ENCODE peak calls at places on chromosomes 3 and 15, in nine cellular contexts. W is spleen; B is CD8-positive, alpha-beta T cell; L is small intestine; J is lower lobe of right lung; X is suprapubic skin; V is fibroblast of lung; H is transverse colon; G is IMR-90. O is an unnamed sample. For H3K36me3, the result is how much of the 10 kb centered on the place peaks cover.

GRCh38 chr3:159174715-159175390 is 373.0 kb downstream of the MFSD1 start:
- DNase-seq in G (no peak), W (no peak), L (no peak), B (no peak), V (no peak), J (no peak), H (no peak), X (no peak), O (peak)

GRCh38 chr3:58005662-58006061 is 2.6 kb upstream of the FLNB start:
- DNase-seq in W (no peak), B (no peak), G (peak), X (no peak), L (no peak), H (no peak), J (no peak), V (peak), O (peak)

GRCh38 chr3:59127071-59127470 is 77.2 kb upstream of the CFAP20DC start:
- DNase-seq in L (no peak), W (no peak), H (no peak), X (no peak), B (no peak), J (no peak), V (peak), G (peak), O (peak)

GRCh38 chr3:146093928-146094327 is 67.1 kb downstream of the PLOD2 start:
- DNase-seq in X (no peak), B (no peak), G (peak), V (no peak), H (no peak), L (no peak), J (no peak), W (no peak), O (no peak)

GRCh38 chr15:74264081-74264501 is 28.0 kb downstream of the CCDC33 start:
- DNase-seq in H (no peak), X (no peak), W (no peak), L (no peak), J (no peak), B (no peak), G (no peak), V (no peak), O (no peak)

GRCh38 chr3:6113338-6113737 is 747.6 kb upstream of the GRM7 start:
- DNase-seq in W (no peak), L (no peak), G (no peak), B (no peak), V (no peak), J (no peak), X (no peak), H (no peak), O (no peak)

GRCh38 chr15:77606142-77607034 is 26.3 kb downstream of the LINGO1 start:
- DNase-seq in B (no peak), G (peak), V (peak), H (peak), X (no peak), J (no peak), W (no peak), L (no peak), O (no peak)

GRCh38 chr3:107710851-107711250 is 188.1 kb downstream of the BBX start:
- DNase-seq in H (no peak), G (peak), L (no peak), V (peak), W (no peak), B (no peak), X (no peak), J (peak), O (peak)

GRCh38 chr3:51340989-51341636 is 44.0 kb upstream of the MANF start:
- DNase-seq in V (no peak), J (no peak), W (no peak), H (no peak), B (no peak), G (peak), X (no peak), L (no peak), O (no peak)

GRCh38 chr3:89043406-89043947 is 63.9 kb upstream of the EPHA3 start:
- DNase-seq in G (no peak), V (no peak), J (no peak), W (no peak), L (no peak), H (no peak), X (no peak), B (no peak), O (no peak)

GRCh38 chr3:132161608-132162007 is 126.8 kb upstream of the CPNE4 start:
- DNase-seq in G (no peak), W (no peak), J (no peak), L (no peak), V (no peak), B (no peak), H (no peak), X (no peak), O (no peak)

GRCh38 chr3:86774082-86774691 is 216.8 kb downstream of the VGLL3 start:
- DNase-seq in G (peak), W (no peak), J (no peak), X (no peak), H (no peak), B (no peak), L (peak), V (peak), O (no peak)

GRCh38 chr15:85756411-85757072 is 38.2 kb downstream of the KLHL25 start:
- DNase-seq in G (no peak), J (no peak), W (peak), B (no peak), V (no peak), L (no peak), H (no peak), X (peak), O (no peak)

GRCh38 chr3:156291269-156292123 is 171.1 kb downstream of the KCNAB1 start:
- DNase-seq in B (no peak), J (no peak), G (peak), X (no peak), W (peak), L (no peak), H (no peak), V (no peak), O (no peak)

GRCh38 chr15:37109151-37109912 is 9.0 kb upstream of the MEIS2 start:
- DNase-seq in X (no peak), V (no peak), B (no peak), G (no peak), H (no peak), J (no peak), L (no peak), W (no peak), O (no peak)

GRCh38 chr3:184399410-184399809 is 19.6 kb downstream of the CHRD start:
- DNase-seq in B (no peak), G (peak), W (no peak), V (peak), L (no peak), X (no peak), H (no peak), J (no peak), O (peak)

GRCh38 chr3:156675744-156676466 is 1.5 kb downstream of the TIPARP start:
- DNase-seq in X (peak), W (no peak), H (peak), J (peak), G (peak), V (peak), L (peak), B (peak), O (peak)

GRCh38 chr3:41726891-41727290 is 235.0 kb downstream of the ULK4 start:
- DNase-seq in X (no peak), B (no peak), V (no peak), L (no peak), W (no peak), J (no peak), H (no peak), G (no peak), O (no peak)

GRCh38 chr3:149233323-149233722 is 11.7 kb upstream of the CP start:
- DNase-seq in J (no peak), X (no peak), L (no peak), G (no peak), H (no peak), B (no peak), W (no peak), V (no peak), O (no peak)

GRCh38 chr15:85742186-85742751 is 52.5 kb downstream of the KLHL25 start:
- DNase-seq in B (no peak), L (no peak), J (no peak), H (no peak), V (peak), W (peak), X (no peak), G (peak), O (no peak)

GRCh38 chr3:155131104-155131503 is 51.0 kb downstream of the MME start:
- DNase-seq in J (no peak), H (no peak), W (no peak), X (no peak), B (no peak), V (peak), L (peak), G (peak), O (peak)

GRCh38 chr3:181879926-181880325 is 168.2 kb downstream of the SOX2 start:
- DNase-seq in V (no peak), B (no peak), H (no peak), X (no peak), G (no peak), W (no peak), J (no peak), L (no peak), O (no peak)

GRCh38 chr3:126472277-126473006 is 3.2 kb downstream of the ZXDC start:
- DNase-seq in J (peak), B (no peak), G (peak), X (no peak), L (peak), V (peak), H (peak), W (peak), O (peak)

GRCh38 chr3:172208586-172209332 is 169.4 kb downstream of the FNDC3B start:
- DNase-seq in X (no peak), W (peak), B (no peak), L (no peak), G (peak), J (no peak), V (no peak), H (no peak), O (no peak)

GRCh38 chr3:194184265-194184751 is 48.4 kb downstream of the HES1 start:
- DNase-seq in G (no peak), W (no peak), H (no peak), B (no peak), X (no peak), L (no peak), J (no peak), V (no peak), O (peak)

GRCh38 chr3:129576514-129577345 is 29.7 kb downstream of the PLXND1 start:
- DNase-seq in G (no peak), B (peak), L (peak), J (peak), V (no peak), H (peak), X (no peak), W (peak), O (no peak)

GRCh38 chr3:120449701-120450216 is 1.0 kb downstream of the FSTL1 start:
- DNase-seq in V (peak), H (no peak), X (no peak), L (no peak), G (peak), J (no peak), W (no peak), B (no peak), O (no peak)

GRCh38 chr15:86481720-86482119 is 402.0 kb downstream of the AGBL1 start:
- DNase-seq in X (no peak), W (no peak), V (no peak), B (no peak), L (no peak), J (no peak), G (no peak), H (no peak), O (no peak)

GRCh38 chr3:17301271-17301670 is 416.5 kb downstream of the PLCL2 start:
- DNase-seq in J (no peak), B (no peak), L (no peak), H (no peak), X (no peak), V (no peak), W (no peak), G (no peak), O (no peak)

GRCh38 chr15:40091861-40092415 is 16.7 kb downstream of the BMF start:
- DNase-seq in V (no peak), X (no peak), W (no peak), H (no peak), B (no peak), J (no peak), L (no peak), G (no peak), O (no peak)
- H3K4me3 ChIP-seq in V (no peak), X (no peak), W (no peak), H (no peak), B (no peak), J (no peak), L (no peak), G (no peak), O (no peak)

GRCh38 chr3:14459787-14460186 is 57.4 kb downstream of the SLC6A6 start:
- DNase-seq in V (no peak), X (no peak), B (no peak), W (no peak), G (no peak), H (no peak), J (no peak), L (no peak), O (no peak)
- H3K36me3 ChIP-seq in V (under half), X (under half), B (under half), W (half or more), G (under half), H (under half), J (half or more), L (under half), O (under half)

GRCh38 chr15:62104406-62104805 is 37.6 kb downstream of the C2CD4A start:
- DNase-seq in H (no peak), B (no peak), X (no peak), V (no peak), G (no peak), J (no peak), L (no peak), W (no peak), O (no peak)
- H3K4me3 ChIP-seq in H (no peak), B (no peak), X (no peak), V (no peak), G (no peak), J (no peak), L (no peak), W (no peak), O (no peak)

GRCh38 chr3:64003589-64003988 is 19.7 kb downstream of the PSMD6 start:
- DNase-seq in B (no peak), V (no peak), H (no peak), G (no peak), L (no peak), J (no peak), X (no peak), W (no peak), O (no peak)
- H3K36me3 ChIP-seq in B (half or more), V (under half), H (under half), G (under half), L (under half), J (half or more), X (half or more), W (half or more), O (under half)

O was measured in kidney epithelial cell.